ENCODE peak calls at places on chromosomes 7 and 10, in six cellular contexts. T, Q, Y, L, X and B are unnamed samples.

GRCh38 chr7:139644191-139644590 is 120.7 kb downstream of the CLEC2L start:
- DNase-seq in X (no peak), L (no peak), Y (no peak), T (no peak), Q (no peak), B (no peak)

GRCh38 chr10:93288679-93289634 is 193.2 kb downstream of the MYOF start:
- DNase-seq in L (peak; percentile 82), T (peak; percentile 67), Q (peak; percentile 80), Y (peak; percentile 66), X (peak; percentile 84), B (peak; percentile 55)

GRCh38 chr10:83165164-83165563 is 974.1 kb upstream of the GHITM start:
- DNase-seq in L (no peak), Q (no peak), T (no peak), Y (no peak), X (no peak), B (no peak)

GRCh38 chr10:123584419-123584775 is 81.8 kb upstream of the GPR26 start:
- DNase-seq in Q (no peak), Y (no peak), L (no peak), X (no peak), T (no peak), B (no peak)

GRCh38 chr7:79090543-79090942 is 362.9 kb downstream of the MAGI2 start:
- DNase-seq in L (peak; percentile 19), T (peak; percentile 5), Q (no peak), Y (no peak), X (peak; percentile 55), B (no peak)

GRCh38 chr7:46859963-46860475 is 721.9 kb downstream of the TNS3 start:
- DNase-seq in Q (no peak), X (peak; percentile 74), Y (no peak), L (peak; percentile 69), T (peak; percentile 94), B (no peak)

GRCh38 chr10:89373916-89374711 is 3.7 kb upstream of the IFIT1B start:
- DNase-seq in Y (peak; percentile 96), X (peak; percentile 94), Q (peak; percentile 96), T (peak; percentile 95), L (peak; percentile 81), B (peak; percentile 95)

GRCh38 chr10:113087082-113088029 is 137.3 kb downstream of the TCF7L2 start:
- DNase-seq in L (peak; percentile 95), X (peak; percentile 100), Y (peak; percentile 97), Q (peak; percentile 99), T (peak; percentile 100), B (peak; percentile 96)

DNA sequence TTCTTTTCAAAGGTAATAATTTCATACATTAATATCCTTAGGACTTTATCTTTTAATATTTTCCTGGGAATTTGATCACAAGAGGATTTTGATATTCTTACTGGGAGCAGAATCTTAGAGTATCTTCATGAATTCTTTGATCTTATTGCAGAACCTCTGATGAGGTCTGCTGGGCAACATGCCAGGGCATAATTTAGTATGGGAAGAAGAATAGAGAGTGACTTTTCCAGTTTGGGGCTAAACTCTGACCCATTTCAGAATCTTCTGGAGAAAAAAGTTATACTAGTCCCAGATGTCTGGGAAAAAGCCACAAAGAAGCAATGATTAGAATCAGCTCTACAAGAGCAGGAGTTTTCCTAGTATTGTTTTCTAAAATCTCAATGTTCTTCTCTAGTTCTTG is 28.0 kb upstream of the RSU1 start:
- DNase-seq in Y (no peak), T (peak; percentile 77), X (no peak), L (peak; percentile 13), Q (no peak), B (no peak)
- TF ChIP-seq CTCF in Y (no peak), T (no peak), X (no peak), L (no peak), Q (no peak), B (no peak)

GRCh38 chr10:24207781-24208611 is 942 bp upstream of the KIAA1217 start:
- DNase-seq in Q (no peak), L (peak; percentile 23), Y (no peak), T (peak; percentile 54), X (no peak), B (no peak)

GRCh38 chr10:24206926-24207701 is 1.8 kb upstream of the KIAA1217 start:
- DNase-seq in X (no peak), L (no peak), Q (no peak), T (no peak), Y (no peak), B (no peak)

GRCh38 chr10:24208661-24209420 is at the start of gene KIAA1217:
- DNase-seq in Y (no peak), T (peak; percentile 5), L (peak; percentile 21), X (peak; percentile 29), Q (no peak), B (no peak)

GRCh38 chr10:24209421-24209770 is 458 bp downstream of the KIAA1217 start:
- DNase-seq in L (peak; percentile 90), Q (no peak), Y (peak; percentile 29), T (peak; percentile 81), X (peak; percentile 44), B (no peak)

GRCh38 chr10:24209946-24210491 is 1.1 kb downstream of the KIAA1217 start:
- DNase-seq in Q (peak; percentile 46), Y (peak; percentile 54), T (peak; percentile 86), L (peak; percentile 90), X (peak; percentile 71), B (no peak)
- TF ChIP-seq CTCF in Q (no peak), Y (no peak), T (no peak), L (no peak), X (no peak), B (no peak)

GRCh38 chr7:29606830-29607229 is 43.2 kb downstream of the PRR15 start:
- DNase-seq in X (no peak), T (no peak), L (no peak), Q (no peak), Y (no peak), B (no peak)

GRCh38 chr7:29607889-29608288 is 44.3 kb downstream of the PRR15 start:
- DNase-seq in Y (no peak), Q (no peak), L (peak; percentile 96), T (peak; percentile 65), X (no peak), B (no peak)

GRCh38 chr7:29607259-29607658 is 43.6 kb downstream of the PRR15 start:
- DNase-seq in Y (no peak), X (no peak), Q (no peak), T (no peak), L (no peak), B (no peak)

GRCh38 chr7:29610031-29610490 is 46.4 kb downstream of the PRR15 start:
- DNase-seq in T (peak; percentile 50), Q (no peak), Y (no peak), X (no peak), L (no peak), B (no peak)

GRCh38 chr7:29609162-29610030 is 45.8 kb downstream of the PRR15 start:
- DNase-seq in L (peak; percentile 82), Y (peak; percentile 16), Q (no peak), X (no peak), T (peak; percentile 79), B (no peak)
- TF ChIP-seq CTCF in L (peak; percentile 84), Y (peak; percentile 77), Q (peak; percentile 67), X (peak; percentile 31), T (peak; percentile 83), B (peak; percentile 42)

DNA sequence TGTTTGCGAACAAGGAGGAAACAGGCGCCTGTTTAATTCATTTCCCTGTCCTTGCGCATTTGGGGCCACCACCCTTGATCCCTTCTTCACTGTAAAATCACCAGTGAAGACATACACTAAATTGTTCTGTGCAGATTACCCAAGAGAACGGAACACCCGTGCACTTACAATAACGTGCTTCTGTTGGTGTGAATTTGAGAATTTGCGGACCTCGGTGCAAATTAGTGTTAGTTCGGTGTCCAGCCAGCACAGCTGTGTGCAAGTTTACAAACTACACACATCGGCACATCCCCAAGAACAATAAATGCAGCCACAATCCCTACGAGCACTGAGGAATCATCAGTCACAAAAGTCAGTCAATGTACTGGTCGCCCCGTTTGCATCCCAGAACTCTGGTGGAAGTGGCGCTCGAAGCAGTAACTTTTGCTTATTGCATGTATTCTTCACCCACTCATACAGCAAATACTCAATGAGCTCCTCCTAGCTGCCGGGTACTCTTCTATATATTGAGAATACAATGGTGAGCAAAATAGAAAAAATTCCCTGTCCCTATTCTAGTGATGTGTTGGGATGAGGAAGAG is 791 bp upstream of the CNOT4 start:
- DNase-seq in L (peak; percentile 35), X (peak; percentile 41), T (peak; percentile 44), Y (no peak), Q (no peak), B (no peak)
- TF ChIP-seq CTCF in L (peak; percentile 28), X (peak; percentile 24), T (peak; percentile 25), Y (no peak), Q (no peak), B (peak; percentile 30)

GRCh38 chr10:12800302-12800701 is 201.2 kb downstream of the CCDC3 start:
- DNase-seq in X (no peak), T (no peak), Y (no peak), L (no peak), Q (no peak), B (no peak)
- TF ChIP-seq CTCF in X (no peak), T (peak; percentile 9), Y (peak; percentile 33), L (no peak), Q (no peak), B (no peak)

DNA sequence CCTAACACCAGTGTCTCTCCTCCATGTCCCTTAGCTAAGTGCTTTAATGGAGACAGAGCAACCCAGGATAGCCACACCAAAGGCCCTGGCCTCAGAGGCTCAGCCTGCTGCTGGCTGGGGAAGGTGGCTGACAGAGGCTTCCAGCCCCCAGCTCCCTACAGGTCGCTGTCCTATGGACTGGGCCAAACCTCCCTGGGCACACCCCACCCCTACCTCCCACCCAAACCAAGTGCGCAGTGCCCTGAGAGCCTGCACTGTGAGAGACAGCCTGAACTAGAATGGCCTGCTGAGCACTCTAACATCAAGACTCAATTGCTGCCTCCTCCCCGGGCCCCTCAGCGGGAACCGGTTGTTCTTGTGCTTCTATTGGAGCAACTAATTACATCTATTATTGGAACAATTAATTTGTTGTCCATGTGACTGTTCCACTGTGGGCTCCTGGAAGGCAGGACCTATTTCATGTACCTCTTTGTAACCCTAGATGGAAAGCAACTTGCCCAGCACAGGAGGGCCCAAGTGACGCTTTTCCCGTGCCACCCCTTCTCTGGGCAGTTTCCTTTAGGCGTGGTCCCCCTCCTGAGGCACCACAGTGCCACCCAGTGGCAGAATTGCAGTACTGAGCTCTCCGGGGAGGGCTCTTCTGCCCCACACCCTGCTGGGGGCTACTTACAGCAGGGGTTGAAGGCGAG is 63.6 kb upstream of the WAPL start:
- DNase-seq in L (peak; percentile 68), Y (no peak), X (peak; percentile 48), T (peak; percentile 59), Q (peak; percentile 12), B (peak; percentile 29)
- TF ChIP-seq CTCF in L (peak; percentile 95), Y (peak; percentile 96), X (peak; percentile 93), T (peak; percentile 97), Q (peak; percentile 97), B (peak; percentile 99)

GRCh38 chr7:151876899-151877777 is at the start of gene PRKAG2:
- DNase-seq in L (peak; percentile 39), Y (no peak), X (no peak), T (peak; percentile 15), Q (no peak), B (no peak)
- TF ChIP-seq CTCF in L (no peak), Y (no peak), X (no peak), T (no peak), Q (no peak), B (no peak)

GRCh38 chr10:118800920-118801319 is 46.1 kb upstream of the CACUL1 start:
- DNase-seq in T (peak; percentile 19), L (peak; percentile 50), X (no peak), Q (no peak), Y (no peak), B (no peak)
- TF ChIP-seq CTCF in T (peak; percentile 34), L (peak; percentile 55), X (peak; percentile 28), Q (peak; percentile 24), Y (peak; percentile 73), B (peak; percentile 25)